ENCODE peak calls at places on chromosomes 12 and 14, in eight cellular contexts. P is astrocyte, G is breast epithelium, S is Peyer's patch, M is ovary, C is mesendoderm, I is OCI-LY7, T is cardiac muscle cell. D is an unnamed sample. For H3K36me3, the result is how much of the 10 kb centered on the place peaks cover.

GRCh38 chr12:63916561-63917476 is 72.3 kb downstream of the SRGAP1 start:
- DNase-seq in P (peak), G (no peak), S (no peak), M (no peak), C (no peak), I (no peak), T (peak), D (no peak)

GRCh38 chr12:112149596-112149995 is 24.2 kb downstream of the TRAFD1 start:
- DNase-seq in P (no peak), G (peak), S (no peak), M (no peak), C (peak), I (no peak), T (no peak), D (no peak)

GRCh38 chr12:100404769-100405407 is 48.0 kb downstream of the SLC17A8 start:
- DNase-seq in P (no peak), G (no peak), S (no peak), M (no peak), C (peak), I (peak), T (peak), D (peak)

GRCh38 chr12:110585231-110585799 is 2.2 kb upstream of the PPTC7 start:
- DNase-seq in P (no peak), G (no peak), S (no peak), M (no peak), C (peak), I (peak), T (peak), D (no peak)

GRCh38 chr12:44000309-44000952 is 164.6 kb downstream of the TMEM117 start:
- DNase-seq in P (peak), G (no peak), S (peak), M (no peak), C (peak), I (peak), T (peak), D (no peak)

GRCh38 chr14:48936352-48936751 is 649.8 kb downstream of the RPS29 start:
- DNase-seq in P (peak), G (no peak), S (peak), M (no peak), C (no peak), I (no peak), T (peak), D (no peak)

GRCh38 chr12:111448266-111448830 is 42.6 kb downstream of the SH2B3 start:
- DNase-seq in P (no peak), G (peak), S (peak), M (no peak), C (peak), I (no peak), T (no peak), D (no peak)

GRCh38 chr12:50932787-50933280 is 19.5 kb upstream of the HIGD1C start:
- DNase-seq in P (no peak), G (no peak), S (no peak), M (no peak), C (no peak), I (no peak), T (no peak), D (no peak)

GRCh38 chr14:102822311-102822863 is 45.1 kb downstream of the TRAF3 start:
- DNase-seq in P (no peak), G (no peak), S (no peak), M (no peak), C (no peak), I (no peak), T (no peak), D (no peak)

GRCh38 chr12:118336123-118336522 is 36.6 kb downstream of the TAOK3 start:
- DNase-seq in P (no peak), G (no peak), S (no peak), M (no peak), C (no peak), I (no peak), T (no peak), D (no peak)

GRCh38 chr12:92226961-92227360 is 81.3 kb upstream of the BTG1 start:
- DNase-seq in P (no peak), G (no peak), S (no peak), M (no peak), C (no peak), I (no peak), T (no peak), D (no peak)

GRCh38 chr12:109480356-109480755 is 2.9 kb downstream of the UBE3B start:
- DNase-seq in P (no peak), G (no peak), S (no peak), M (no peak), C (no peak), I (no peak), T (no peak), D (no peak)

GRCh38 chr12:130345292-130345691 is 7.6 kb downstream of the PIWIL1 start:
- DNase-seq in P (no peak), G (no peak), S (no peak), M (no peak), C (no peak), I (no peak), T (no peak), D (no peak)

GRCh38 chr12:59736786-59737185 is 141.0 kb downstream of the SLC16A7 start:
- DNase-seq in P (peak), G (no peak), S (no peak), M (no peak), C (peak), I (no peak), T (peak), D (no peak)

GRCh38 chr12:12244341-12244740 is 22.5 kb downstream of the LRP6 start:
- DNase-seq in P (peak), G (no peak), S (no peak), M (no peak), C (no peak), I (no peak), T (no peak), D (no peak)

GRCh38 chr12:8508224-8508623 is 5.1 kb upstream of the CLEC4D start:
- DNase-seq in P (no peak), G (no peak), S (no peak), M (no peak), C (peak), I (no peak), T (no peak), D (no peak)

GRCh38 chr12:9331218-9331626 is 123.0 kb upstream of the PZP start:
- DNase-seq in P (no peak), G (peak), S (peak), M (peak), C (peak), I (peak), T (peak), D (peak)

GRCh38 chr14:100825691-100826331 is at the start of gene MEG3:
- DNase-seq in P (peak), G (peak), S (peak), M (peak), C (no peak), I (no peak), T (peak), D (no peak)

GRCh38 chr12:45730116-45730841 is 773 bp downstream of the ARID2 start:
- DNase-seq in P (peak), G (peak), S (peak), M (peak), C (peak), I (peak), T (peak), D (peak)

GRCh38 chr14:81517798-81518398 is 15.8 kb downstream of the SEL1L start:
- DNase-seq in P (no peak), G (peak), S (peak), M (peak), C (no peak), I (no peak), T (peak), D (no peak)

GRCh38 chr14:23159516-23159915 is 23.9 kb downstream of the SLC7A8 start:
- DNase-seq in P (no peak), G (no peak), S (no peak), M (no peak), C (no peak), I (no peak), T (no peak), D (no peak)

GRCh38 chr12:99137124-99137845 is 492.2 kb downstream of the APAF1 start:
- DNase-seq in P (no peak), G (no peak), S (no peak), M (no peak), C (peak), I (no peak), T (no peak), D (no peak)

GRCh38 chr14:91140672-91141071 is 26.8 kb downstream of the DGLUCY start:
- DNase-seq in P (no peak), G (no peak), S (peak), M (no peak), C (peak), I (peak), T (peak), D (no peak)

GRCh38 chr12:22396735-22397134 is 62.2 kb upstream of the ST8SIA1 start:
- DNase-seq in P (no peak), G (no peak), S (no peak), M (no peak), C (no peak), I (no peak), T (no peak), D (no peak)

GRCh38 chr12:101490286-101490920 is 15.3 kb downstream of the SPIC start:
- DNase-seq in P (no peak), G (no peak), S (peak), M (no peak), C (peak), I (peak), T (peak), D (no peak)

GRCh38 chr12:6464531-6464930 is 5.9 kb downstream of the VAMP1 start:
- DNase-seq in P (no peak), G (no peak), S (no peak), M (no peak), C (no peak), I (no peak), T (no peak), D (no peak)

GRCh38 chr14:69387311-69387710 is 10.8 kb downstream of the ERH start:
- DNase-seq in P (no peak), G (no peak), S (no peak), M (no peak), C (no peak), I (no peak), T (peak), D (no peak)

GRCh38 chr14:56340921-56341320 is 222.7 kb downstream of the PELI2 start:
- DNase-seq in P (no peak), G (no peak), S (no peak), M (no peak), C (no peak), I (no peak), T (no peak), D (no peak)

GRCh38 chr14:103102689-103103260 is 8.2 kb downstream of the EXOC3L4 start:
- DNase-seq in P (no peak), G (no peak), S (no peak), M (no peak), C (no peak), I (no peak), T (no peak), D (no peak)

GRCh38 chr14:35594616-35595015 is 60.7 kb downstream of the INSM2 start:
- DNase-seq in P (peak), G (no peak), S (no peak), M (no peak), C (no peak), I (no peak), T (peak), D (no peak)

GRCh38 chr12:121800694-121801600 is 2.9 kb upstream of the SETD1B start:
- DNase-seq in P (peak), G (peak), S (peak), M (peak), C (peak), I (peak), T (peak), D (peak)

GRCh38 chr12:131012279-131013069 is 58.8 kb downstream of the ADGRD1 start:
- DNase-seq in P (no peak), G (no peak), S (no peak), M (no peak), C (peak), I (no peak), T (no peak), D (no peak)

GRCh38 chr14:23537351-23538048 is 14.1 kb downstream of the ZFHX2 start:
- DNase-seq in P (no peak), G (no peak), S (no peak), M (no peak), C (peak), I (peak), T (no peak), D (no peak)

GRCh38 chr12:4648499-4649357 is at the start of the genes AKAP3 and NDUFA9:
- DNase-seq in P (peak), G (peak), S (peak), M (peak), C (peak), I (peak), T (peak), D (peak)

GRCh38 chr12:130286041-130286440 is 51.6 kb upstream of the PIWIL1 start:
- DNase-seq in P (no peak), G (no peak), S (no peak), M (no peak), C (peak), I (no peak), T (no peak), D (no peak)

GRCh38 chr12:120540445-120540844 is 6.3 kb downstream of the RNF10 start:
- DNase-seq in P (peak), G (no peak), S (no peak), M (no peak), C (no peak), I (no peak), T (peak), D (no peak)

GRCh38 chr12:120544691-120545090 is 10.5 kb downstream of the RNF10 start:
- DNase-seq in P (no peak), G (no peak), S (no peak), M (no peak), C (no peak), I (no peak), T (no peak), D (no peak)

GRCh38 chr12:120542166-120542565 is 8.0 kb downstream of the RNF10 start:
- DNase-seq in P (no peak), G (no peak), S (no peak), M (no peak), C (no peak), I (no peak), T (no peak), D (no peak)

DNA sequence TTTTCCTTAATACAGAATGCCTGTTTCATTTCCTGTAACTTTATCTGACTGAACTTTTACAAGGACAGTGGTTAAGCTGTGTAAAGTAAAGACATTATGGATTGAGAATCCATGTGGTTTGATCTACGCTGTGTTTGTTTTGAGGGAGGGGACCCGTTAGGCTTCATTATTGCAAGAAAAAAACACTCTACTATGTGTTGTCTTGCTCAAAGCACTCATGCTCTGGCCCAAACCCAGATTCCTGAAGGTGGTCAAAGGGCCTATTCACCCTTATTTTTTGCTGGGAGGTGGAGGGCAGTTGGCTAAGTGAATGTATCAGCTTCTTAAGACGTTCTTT is 11.9 kb downstream of the RNF10 start:
- DNase-seq in P (no peak), G (no peak), S (no peak), M (no peak), C (no peak), I (no peak), T (no peak), D (no peak)
- H3K27ac ChIP-seq in P (no peak), G (no peak), S (no peak), M (no peak), C (no peak), I (no peak), T (peak), D (no peak)

GRCh38 chr14:61491876-61492440 is 170.6 kb downstream of the PRKCH start:
- DNase-seq in P (no peak), G (no peak), S (no peak), M (no peak), C (no peak), I (no peak), T (no peak), D (no peak)

GRCh38 chr14:61491224-61491623 is 169.8 kb downstream of the PRKCH start:
- DNase-seq in P (no peak), G (no peak), S (no peak), M (no peak), C (no peak), I (no peak), T (no peak), D (no peak)

GRCh38 chr14:61493239-61493638 is 171.9 kb downstream of the PRKCH start:
- DNase-seq in P (peak), G (no peak), S (no peak), M (no peak), C (peak), I (no peak), T (peak), D (no peak)

GRCh38 chr14:61493996-61494395 is 172.6 kb downstream of the PRKCH start:
- DNase-seq in P (no peak), G (no peak), S (no peak), M (no peak), C (no peak), I (no peak), T (no peak), D (no peak)

DNA sequence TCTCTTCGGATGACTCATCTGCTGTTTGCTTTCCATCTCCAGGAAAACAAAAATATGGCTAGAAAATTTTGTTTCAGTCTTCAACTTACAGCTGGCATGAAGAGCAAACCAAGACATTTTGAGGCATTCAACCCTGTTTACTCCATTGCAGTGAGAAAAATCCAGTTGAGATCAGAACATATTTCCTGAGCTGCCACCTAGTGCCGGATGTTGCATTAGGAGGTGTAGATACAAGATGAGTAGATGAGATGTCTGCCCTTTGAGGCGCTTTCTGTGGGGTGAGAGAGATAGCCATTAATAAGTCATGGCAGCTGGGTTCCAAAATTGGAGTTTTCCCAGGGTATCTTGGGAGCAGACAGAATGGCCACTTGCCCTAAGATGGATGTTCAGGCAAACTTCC is 171.1 kb downstream of the PRKCH start:
- DNase-seq in P (no peak), G (no peak), S (no peak), M (no peak), C (no peak), I (peak), T (no peak), D (no peak)
- H3K36me3 ChIP-seq in P (under half), G (under half), S (under half), M (under half), C (under half), I (under half), T (under half), D (half or more)

GRCh38 chr12:128266086-128266485 is 884 bp upstream of the TMEM132C start:
- DNase-seq in P (no peak), G (no peak), S (no peak), M (no peak), C (no peak), I (no peak), T (no peak), D (no peak)
- H3K4me3 ChIP-seq in P (no peak), G (no peak), S (no peak), M (no peak), C (no peak), I (no peak), T (peak), D (no peak)

GRCh38 chr12:106415134-106415533 is 57.6 kb downstream of the POLR3B start:
- DNase-seq in P (peak), G (no peak), S (no peak), M (no peak), C (no peak), I (no peak), T (peak), D (no peak)
- H3K27ac ChIP-seq in P (peak), G (no peak), S (no peak), M (no peak), C (no peak), I (no peak), T (no peak), D (no peak)

DNA sequence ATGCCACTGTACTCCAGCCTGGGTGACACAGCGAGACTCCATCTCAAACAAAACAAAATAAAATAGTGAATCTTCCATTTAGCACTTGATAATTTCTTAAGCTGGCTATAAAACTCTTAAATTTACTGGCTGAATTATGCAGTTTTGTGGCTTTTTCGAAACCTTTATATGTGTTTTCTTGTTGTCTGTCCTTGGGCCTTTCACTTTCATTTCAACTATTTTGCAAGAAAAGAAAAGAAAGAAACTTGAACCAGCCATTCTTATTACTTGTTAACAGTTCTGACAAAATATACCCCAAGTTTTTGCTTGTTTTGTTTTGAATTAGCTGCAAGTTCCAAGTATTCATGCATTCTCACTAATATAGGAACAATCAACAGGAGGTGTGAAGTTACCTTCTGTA is 42.8 kb downstream of the PRICKLE1 start:
- DNase-seq in P (no peak), G (no peak), S (no peak), M (no peak), C (no peak), I (no peak), T (no peak), D (no peak)
- H3K36me3 ChIP-seq in P (under half), G (under half), S (under half), M (under half), C (under half), I (under half), T (under half), D (under half)

DNA sequence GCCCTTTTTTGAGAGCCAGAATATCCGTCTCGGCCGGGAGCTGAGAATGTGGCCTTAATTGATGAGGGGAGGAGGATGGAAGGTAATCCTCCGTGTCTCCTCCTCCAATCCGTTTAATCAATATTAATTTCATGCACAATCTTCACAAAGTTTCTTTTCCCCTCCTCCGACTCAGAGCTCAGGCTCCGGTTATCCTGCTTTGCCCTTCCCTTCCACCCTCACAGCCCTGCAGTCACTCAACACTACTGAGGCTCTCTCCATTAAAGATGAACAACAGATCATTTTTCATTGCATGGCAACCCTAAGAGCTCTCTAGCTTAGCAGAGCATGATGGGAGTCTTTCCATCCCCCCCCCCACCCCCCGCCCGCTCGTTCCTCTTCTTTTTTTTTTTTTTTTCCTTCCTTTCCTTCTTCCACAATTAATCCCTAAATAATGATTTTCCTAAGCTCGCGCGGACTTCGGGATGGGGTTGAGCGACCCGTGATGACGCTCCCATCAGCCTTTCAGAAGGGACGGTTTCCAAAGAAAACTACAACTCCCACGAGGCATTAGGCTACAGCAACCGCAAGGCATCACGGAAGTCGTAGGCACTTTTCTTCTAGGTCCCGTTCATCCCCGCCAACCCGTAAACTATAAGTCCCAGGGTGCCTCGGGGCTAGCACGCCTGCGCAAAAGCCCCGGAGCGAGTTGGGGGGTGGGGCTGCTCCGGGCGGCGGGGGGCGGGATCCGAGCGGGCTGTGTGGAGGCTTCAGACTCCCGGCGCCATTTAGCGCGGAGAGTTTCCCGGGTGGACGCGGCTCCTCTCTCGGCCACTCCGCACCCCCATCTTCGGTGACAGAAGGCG is at the start of gene WNK1:
- DNase-seq in P (peak), G (peak), S (peak), M (peak), C (peak), I (peak), T (peak), D (peak)
- H3K4me3 ChIP-seq in P (peak), G (peak), S (peak), M (peak), C (peak), I (peak), T (peak), D (peak)

GRCh38 chr12:56677680-56678079 is 10.4 kb downstream of the PTGES3 start:
- DNase-seq in P (no peak), G (no peak), S (no peak), M (no peak), C (no peak), I (no peak), T (no peak), D (no peak)
- H3K27ac ChIP-seq in P (no peak), G (no peak), S (no peak), M (no peak), C (no peak), I (no peak), T (no peak), D (no peak)

D was measured in effector memory CD4-positive, alpha-beta T cell.